ENCODE peak calls at places on chromosome 19, in ten cellular contexts. One of them, this sample, is unnamed.

GRCh38 chr19:4831351-4832340 is at the start of gene TICAM1:
- DNase-seq in neuronal stem cell: no peak
- DNase-seq in uterus: peak; percentile 62
- DNase-seq in mesendoderm: no peak
- DNase-seq in lower leg skin: peak; percentile 95
- DNase-seq in GM23338: peak; percentile 45
- DNase-seq in GM23248: peak; percentile 86
- DNase-seq in CD8-positive, alpha-beta T cell: peak; percentile 60
- DNase-seq in skeletal muscle cell: no peak
- DNase-seq in lower lobe of right lung: peak; percentile 87
- DNase-seq in this sample: peak; percentile 92

GRCh38 chr19:45166723-45167252 is 6.0 kb upstream of the NKPD1 start:
- DNase-seq in GM23248: no peak
- DNase-seq in CD8-positive, alpha-beta T cell: no peak
- DNase-seq in GM23338: peak; percentile 51
- DNase-seq in neuronal stem cell: no peak
- DNase-seq in lower lobe of right lung: no peak
- DNase-seq in uterus: no peak
- DNase-seq in lower leg skin: no peak
- DNase-seq in skeletal muscle cell: no peak
- DNase-seq in mesendoderm: peak; percentile 48
- DNase-seq in this sample: peak; percentile 61

GRCh38 chr19:42846597-42846996 is 32.9 kb downstream of the PSG1 start:
- DNase-seq in lower lobe of right lung: no peak
- DNase-seq in GM23338: no peak
- DNase-seq in GM23248: peak; percentile 62
- DNase-seq in lower leg skin: no peak
- DNase-seq in mesendoderm: no peak
- DNase-seq in uterus: no peak
- DNase-seq in CD8-positive, alpha-beta T cell: no peak
- DNase-seq in neuronal stem cell: no peak
- DNase-seq in skeletal muscle cell: no peak
- DNase-seq in this sample: no peak

GRCh38 chr19:35290381-35291135 is 1.4 kb upstream of the MAG start:
- DNase-seq in mesendoderm: no peak
- DNase-seq in uterus: no peak
- DNase-seq in CD8-positive, alpha-beta T cell: no peak
- DNase-seq in lower lobe of right lung: no peak
- DNase-seq in neuronal stem cell: no peak
- DNase-seq in skeletal muscle cell: no peak
- DNase-seq in GM23248: no peak
- DNase-seq in GM23338: no peak
- DNase-seq in lower leg skin: no peak
- DNase-seq in this sample: peak; percentile 80

GRCh38 chr19:14758816-14759215 is 19.5 kb downstream of the ADGRE2 start:
- DNase-seq in neuronal stem cell: no peak
- DNase-seq in uterus: no peak
- DNase-seq in skeletal muscle cell: no peak
- DNase-seq in lower lobe of right lung: no peak
- DNase-seq in CD8-positive, alpha-beta T cell: no peak
- DNase-seq in lower leg skin: no peak
- DNase-seq in GM23248: no peak
- DNase-seq in GM23338: peak; percentile 89
- DNase-seq in mesendoderm: peak; percentile 39
- DNase-seq in this sample: no peak

GRCh38 chr19:49971991-49972401 is 11.0 kb upstream of the SIGLEC11 start:
- DNase-seq in neuronal stem cell: no peak
- DNase-seq in GM23338: no peak
- DNase-seq in CD8-positive, alpha-beta T cell: no peak
- DNase-seq in GM23248: no peak
- DNase-seq in lower leg skin: no peak
- DNase-seq in skeletal muscle cell: no peak
- DNase-seq in lower lobe of right lung: peak; percentile 35
- DNase-seq in mesendoderm: no peak
- DNase-seq in uterus: no peak
- DNase-seq in this sample: no peak

GRCh38 chr19:13366529-13367143 is 139.6 kb downstream of the CACNA1A start:
- DNase-seq in GM23338: peak; percentile 82
- DNase-seq in neuronal stem cell: peak; percentile 30
- DNase-seq in lower lobe of right lung: no peak
- DNase-seq in CD8-positive, alpha-beta T cell: no peak
- DNase-seq in mesendoderm: peak; percentile 57
- DNase-seq in lower leg skin: no peak
- DNase-seq in GM23248: peak; percentile 48
- DNase-seq in skeletal muscle cell: peak; percentile 1
- DNase-seq in uterus: no peak
- DNase-seq in this sample: peak; percentile 86

GRCh38 chr19:58007285-58007684 is 4.7 kb upstream of the ZNF606 start:
- DNase-seq in skeletal muscle cell: no peak
- DNase-seq in uterus: no peak
- DNase-seq in mesendoderm: peak; percentile 70
- DNase-seq in lower leg skin: no peak
- DNase-seq in lower lobe of right lung: no peak
- DNase-seq in GM23338: peak; percentile 81
- DNase-seq in neuronal stem cell: no peak
- DNase-seq in CD8-positive, alpha-beta T cell: no peak
- DNase-seq in GM23248: no peak
- DNase-seq in this sample: no peak

GRCh38 chr19:2983351-2984195 is 6.2 kb downstream of the TLE6 start:
- DNase-seq in skeletal muscle cell: peak; percentile 43
- DNase-seq in lower leg skin: peak; percentile 94
- DNase-seq in CD8-positive, alpha-beta T cell: no peak
- DNase-seq in GM23338: peak; percentile 93
- DNase-seq in GM23248: peak; percentile 56
- DNase-seq in mesendoderm: peak; percentile 88
- DNase-seq in lower lobe of right lung: no peak
- DNase-seq in uterus: peak; percentile 81
- DNase-seq in neuronal stem cell: no peak
- DNase-seq in this sample: peak; percentile 83

GRCh38 chr19:2981898-2982297 is 4.5 kb downstream of the TLE6 start:
- DNase-seq in GM23248: no peak
- DNase-seq in uterus: no peak
- DNase-seq in CD8-positive, alpha-beta T cell: no peak
- DNase-seq in neuronal stem cell: no peak
- DNase-seq in skeletal muscle cell: no peak
- DNase-seq in GM23338: no peak
- DNase-seq in mesendoderm: no peak
- DNase-seq in lower lobe of right lung: no peak
- DNase-seq in lower leg skin: no peak
- DNase-seq in this sample: peak; percentile 72

GRCh38 chr19:2982983-2983350 is 5.6 kb downstream of the TLE6 start:
- DNase-seq in neuronal stem cell: no peak
- DNase-seq in skeletal muscle cell: peak; percentile 82
- DNase-seq in GM23338: no peak
- DNase-seq in mesendoderm: no peak
- DNase-seq in GM23248: peak; percentile 86
- DNase-seq in CD8-positive, alpha-beta T cell: no peak
- DNase-seq in lower lobe of right lung: peak; percentile 79
- DNase-seq in lower leg skin: peak; percentile 98
- DNase-seq in uterus: peak; percentile 98
- DNase-seq in this sample: peak; percentile 97

GRCh38 chr19:2982556-2982955 is 5.2 kb downstream of the TLE6 start:
- DNase-seq in mesendoderm: no peak
- DNase-seq in GM23248: no peak
- DNase-seq in neuronal stem cell: no peak
- DNase-seq in GM23338: no peak
- DNase-seq in CD8-positive, alpha-beta T cell: no peak
- DNase-seq in skeletal muscle cell: no peak
- DNase-seq in uterus: no peak
- DNase-seq in lower leg skin: no peak
- DNase-seq in lower lobe of right lung: no peak
- DNase-seq in this sample: no peak

GRCh38 chr19:2984196-2984490 is 6.8 kb downstream of the TLE6 start:
- DNase-seq in mesendoderm: no peak
- DNase-seq in uterus: no peak
- DNase-seq in neuronal stem cell: peak; percentile 78
- DNase-seq in lower leg skin: no peak
- DNase-seq in lower lobe of right lung: no peak
- DNase-seq in GM23248: peak; percentile 74
- DNase-seq in CD8-positive, alpha-beta T cell: no peak
- DNase-seq in skeletal muscle cell: no peak
- DNase-seq in GM23338: no peak
- DNase-seq in this sample: peak; percentile 93
- H3K4me3 ChIP-seq in mesendoderm: no peak overlapping the region
- H3K4me3 ChIP-seq in uterus: peak overlapping the region; percentile 30
- H3K4me3 ChIP-seq in neuronal stem cell: no peak overlapping the region
- H3K4me3 ChIP-seq in lower leg skin: no peak overlapping the region
- H3K4me3 ChIP-seq in lower lobe of right lung: peak overlapping the region; percentile 47
- H3K4me3 ChIP-seq in GM23248: peak overlapping the region; percentile 57
- H3K4me3 ChIP-seq in CD8-positive, alpha-beta T cell: no peak overlapping the region
- H3K4me3 ChIP-seq in skeletal muscle cell: peak overlapping the region; percentile 38
- H3K4me3 ChIP-seq in GM23338: peak overlapping the region; percentile 42
- H3K4me3 ChIP-seq in this sample: peak overlapping the region; percentile 68

GRCh38 chr19:17949956-17950309 is 17.0 kb upstream of the KCNN1 start:
- DNase-seq in neuronal stem cell: no peak
- DNase-seq in mesendoderm: peak; percentile 42
- DNase-seq in GM23248: no peak
- DNase-seq in lower leg skin: no peak
- DNase-seq in GM23338: peak; percentile 77
- DNase-seq in uterus: no peak
- DNase-seq in lower lobe of right lung: no peak
- DNase-seq in CD8-positive, alpha-beta T cell: no peak
- DNase-seq in skeletal muscle cell: no peak
- DNase-seq in this sample: no peak

GRCh38 chr19:17950310-17951150 is 16.4 kb upstream of the KCNN1 start:
- DNase-seq in skeletal muscle cell: no peak
- DNase-seq in mesendoderm: no peak
- DNase-seq in GM23248: peak; percentile 24
- DNase-seq in lower leg skin: peak; percentile 87
- DNase-seq in lower lobe of right lung: no peak
- DNase-seq in neuronal stem cell: no peak
- DNase-seq in GM23338: peak; percentile 60
- DNase-seq in uterus: no peak
- DNase-seq in CD8-positive, alpha-beta T cell: no peak
- DNase-seq in this sample: peak; percentile 92

GRCh38 chr19:17948474-17948966 is 15.7 kb downstream of the CCDC124 start:
- DNase-seq in CD8-positive, alpha-beta T cell: no peak
- DNase-seq in lower leg skin: no peak
- DNase-seq in GM23338: peak; percentile 82
- DNase-seq in lower lobe of right lung: no peak
- DNase-seq in mesendoderm: no peak
- DNase-seq in GM23248: peak; percentile 20
- DNase-seq in neuronal stem cell: no peak
- DNase-seq in skeletal muscle cell: no peak
- DNase-seq in uterus: peak; percentile 62
- DNase-seq in this sample: no peak

GRCh38 chr19:17947815-17948473 is 15.1 kb downstream of the CCDC124 start:
- DNase-seq in GM23248: peak; percentile 98
- DNase-seq in uterus: peak; percentile 89
- DNase-seq in GM23338: peak; percentile 95
- DNase-seq in CD8-positive, alpha-beta T cell: peak; percentile 92
- DNase-seq in neuronal stem cell: peak; percentile 97
- DNase-seq in mesendoderm: peak; percentile 96
- DNase-seq in lower lobe of right lung: peak; percentile 92
- DNase-seq in lower leg skin: peak; percentile 97
- DNase-seq in skeletal muscle cell: peak; percentile 63
- DNase-seq in this sample: peak; percentile 100

DNA sequence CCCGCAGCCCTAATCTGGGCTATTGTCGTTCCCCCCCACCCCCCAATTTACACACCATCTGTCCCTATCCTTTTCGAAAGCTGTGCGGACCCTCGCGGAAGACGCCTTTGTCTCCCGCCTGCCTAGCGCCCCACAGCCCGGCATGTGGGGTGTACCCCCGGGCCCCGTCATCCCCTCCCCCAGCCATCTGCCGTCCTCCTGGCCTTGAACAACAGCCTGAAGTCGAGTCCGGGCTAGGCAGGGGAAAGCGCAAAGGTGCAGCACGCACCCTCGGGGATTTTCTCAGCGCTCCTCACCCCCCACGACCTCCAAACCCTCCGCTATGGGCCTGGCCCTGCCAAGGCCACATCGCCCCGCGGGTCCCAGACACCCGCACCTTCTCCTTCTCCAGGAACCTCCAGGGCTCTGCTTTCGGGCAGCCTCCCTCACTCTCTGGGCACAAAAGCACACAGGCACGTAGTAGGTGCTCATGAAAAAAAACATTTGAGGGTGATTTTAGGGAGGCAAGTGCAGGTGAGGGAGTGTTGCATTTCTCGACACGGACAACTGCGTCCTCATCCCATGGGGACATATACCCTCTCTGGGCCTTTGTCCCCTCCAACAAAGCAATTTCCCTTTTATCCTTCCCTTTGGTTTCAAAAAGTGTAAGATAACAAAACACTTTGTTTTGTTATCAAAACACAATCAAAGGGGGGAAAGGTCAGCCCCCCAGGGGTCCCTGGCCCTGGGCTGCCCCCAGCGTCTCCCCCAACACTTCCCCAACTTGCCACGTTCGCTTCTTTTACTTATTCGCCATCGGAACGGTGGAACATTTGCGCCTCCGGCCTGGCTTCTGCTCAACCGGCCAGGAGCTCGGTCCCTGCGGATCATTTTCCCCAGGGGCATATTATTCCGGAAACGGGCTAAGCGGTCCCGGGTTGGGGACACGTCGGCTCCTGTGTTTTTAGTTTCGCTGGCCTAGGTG is 16.4 kb downstream of the CCDC124 start:
- DNase-seq in lower leg skin: no peak
- DNase-seq in neuronal stem cell: no peak
- DNase-seq in CD8-positive, alpha-beta T cell: no peak
- DNase-seq in mesendoderm: no peak
- DNase-seq in lower lobe of right lung: no peak
- DNase-seq in uterus: no peak
- DNase-seq in GM23248: no peak
- DNase-seq in GM23338: no peak
- DNase-seq in skeletal muscle cell: no peak
- DNase-seq in this sample: peak; percentile 74
- H3K4me3 ChIP-seq in lower leg skin: no peak overlapping the region
- H3K4me3 ChIP-seq in neuronal stem cell: no peak overlapping the region
- H3K4me3 ChIP-seq in CD8-positive, alpha-beta T cell: no peak overlapping the region
- H3K4me3 ChIP-seq in mesendoderm: no peak overlapping the region
- H3K4me3 ChIP-seq in lower lobe of right lung: no peak overlapping the region
- H3K4me3 ChIP-seq in uterus: no peak overlapping the region
- H3K4me3 ChIP-seq in GM23248: peak overlapping the region; percentile 67
- H3K4me3 ChIP-seq in GM23338: peak overlapping the region; percentile 72
- H3K4me3 ChIP-seq in skeletal muscle cell: peak overlapping the region; percentile 44
- H3K4me3 ChIP-seq in this sample: no peak overlapping the region

DNA sequence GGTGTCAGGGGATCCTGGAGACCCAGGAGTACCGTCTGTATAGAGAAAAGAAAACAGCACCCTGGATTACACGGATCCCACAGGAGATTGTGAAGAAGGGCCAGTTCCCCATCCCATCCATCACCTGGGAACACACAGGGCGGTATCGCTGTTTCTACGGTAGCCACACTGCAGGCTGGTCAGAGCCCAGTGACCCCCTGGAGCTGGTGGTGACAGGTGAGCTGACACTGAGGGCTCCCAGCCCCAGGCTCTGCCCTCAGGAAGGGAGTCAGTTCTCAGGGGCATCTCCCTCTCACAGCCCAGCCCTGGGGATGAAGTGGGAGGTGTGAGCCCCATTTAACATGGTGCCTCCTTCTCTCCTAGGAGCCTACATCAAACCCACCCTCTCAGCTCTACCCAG is 1.3 kb downstream of the LILRA1 start:
- DNase-seq in uterus: no peak
- DNase-seq in mesendoderm: no peak
- DNase-seq in lower leg skin: peak; percentile 17
- DNase-seq in GM23248: no peak
- DNase-seq in skeletal muscle cell: no peak
- DNase-seq in GM23338: no peak
- DNase-seq in CD8-positive, alpha-beta T cell: no peak
- DNase-seq in neuronal stem cell: no peak
- DNase-seq in lower lobe of right lung: no peak
- DNase-seq in this sample: no peak
- H3K4me3 ChIP-seq in uterus: no peak overlapping the region
- H3K4me3 ChIP-seq in mesendoderm: no peak overlapping the region
- H3K4me3 ChIP-seq in lower leg skin: no peak overlapping the region
- H3K4me3 ChIP-seq in GM23248: no peak overlapping the region
- H3K4me3 ChIP-seq in skeletal muscle cell: no peak overlapping the region
- H3K4me3 ChIP-seq in GM23338: no peak overlapping the region
- H3K4me3 ChIP-seq in CD8-positive, alpha-beta T cell: no peak overlapping the region
- H3K4me3 ChIP-seq in neuronal stem cell: no peak overlapping the region
- H3K4me3 ChIP-seq in lower lobe of right lung: no peak overlapping the region
- H3K4me3 ChIP-seq in this sample: no peak overlapping the region

GRCh38 chr19:8831832-8832131 is 322 bp downstream of the ZNF558 start:
- DNase-seq in neuronal stem cell: no peak
- DNase-seq in mesendoderm: peak; percentile 44
- DNase-seq in GM23338: peak; percentile 21
- DNase-seq in CD8-positive, alpha-beta T cell: no peak
- DNase-seq in skeletal muscle cell: no peak
- DNase-seq in lower leg skin: no peak
- DNase-seq in uterus: no peak
- DNase-seq in GM23248: no peak
- DNase-seq in lower lobe of right lung: no peak
- DNase-seq in this sample: no peak

GRCh38 chr19:8835446-8835845 is 3.3 kb downstream of the MBD3L1 start:
- DNase-seq in lower leg skin: no peak
- DNase-seq in GM23248: no peak
- DNase-seq in CD8-positive, alpha-beta T cell: no peak
- DNase-seq in skeletal muscle cell: no peak
- DNase-seq in GM23338: no peak
- DNase-seq in neuronal stem cell: no peak
- DNase-seq in mesendoderm: no peak
- DNase-seq in lower lobe of right lung: no peak
- DNase-seq in uterus: no peak
- DNase-seq in this sample: no peak

GRCh38 chr19:8827277-8827676 is 4.8 kb downstream of the ZNF558 start:
- DNase-seq in uterus: no peak
- DNase-seq in lower lobe of right lung: no peak
- DNase-seq in CD8-positive, alpha-beta T cell: no peak
- DNase-seq in mesendoderm: no peak
- DNase-seq in GM23338: no peak
- DNase-seq in neuronal stem cell: no peak
- DNase-seq in GM23248: no peak
- DNase-seq in lower leg skin: no peak
- DNase-seq in skeletal muscle cell: no peak
- DNase-seq in this sample: no peak

GRCh38 chr19:8832132-8833021 is at the start of the genes MBD3L1 and ZNF558:
- DNase-seq in GM23338: peak; percentile 84
- DNase-seq in lower leg skin: peak; percentile 100
- DNase-seq in mesendoderm: peak; percentile 98
- DNase-seq in CD8-positive, alpha-beta T cell: peak; percentile 97
- DNase-seq in GM23248: peak; percentile 97
- DNase-seq in neuronal stem cell: peak; percentile 97
- DNase-seq in lower lobe of right lung: peak; percentile 99
- DNase-seq in uterus: peak; percentile 99
- DNase-seq in skeletal muscle cell: peak; percentile 94
- DNase-seq in this sample: peak; percentile 98

DNA sequence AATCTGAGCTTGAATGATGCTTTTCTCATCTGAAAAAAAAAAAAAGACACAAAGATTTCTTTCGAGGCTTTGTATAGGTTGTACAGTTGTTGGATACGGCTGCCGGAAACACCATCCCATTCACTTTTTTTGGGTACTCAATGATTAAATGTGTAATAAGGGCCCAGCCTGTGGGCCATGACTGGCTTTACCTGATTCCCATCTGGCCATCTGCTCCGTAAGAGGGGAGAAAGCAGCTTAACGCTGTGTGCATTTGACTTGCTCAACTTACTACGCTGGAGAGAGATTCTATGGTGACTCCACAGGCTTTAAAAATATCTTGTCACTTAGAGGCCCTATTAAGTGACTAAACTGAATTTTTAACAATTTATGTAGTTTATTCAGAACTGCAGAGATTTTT is 731 bp downstream of the ZNF558 start:
- DNase-seq in GM23338: no peak
- DNase-seq in mesendoderm: no peak
- DNase-seq in uterus: no peak
- DNase-seq in neuronal stem cell: no peak
- DNase-seq in lower leg skin: no peak
- DNase-seq in skeletal muscle cell: no peak
- DNase-seq in lower lobe of right lung: no peak
- DNase-seq in GM23248: peak; percentile 45
- DNase-seq in CD8-positive, alpha-beta T cell: no peak
- DNase-seq in this sample: no peak
- H3K4me3 ChIP-seq in GM23338: peak overlapping the region; percentile 60
- H3K4me3 ChIP-seq in mesendoderm: no peak overlapping the region
- H3K4me3 ChIP-seq in uterus: peak overlapping the region; percentile 56
- H3K4me3 ChIP-seq in neuronal stem cell: no peak overlapping the region
- H3K4me3 ChIP-seq in lower leg skin: no peak overlapping the region
- H3K4me3 ChIP-seq in skeletal muscle cell: peak overlapping the region; percentile 80
- H3K4me3 ChIP-seq in lower lobe of right lung: peak overlapping the region; percentile 93
- H3K4me3 ChIP-seq in GM23248: peak overlapping the region; percentile 82
- H3K4me3 ChIP-seq in CD8-positive, alpha-beta T cell: peak overlapping the region; percentile 93
- H3K4me3 ChIP-seq in this sample: peak overlapping the region; percentile 94

This sample was measured in osteoblast.